ENCODE peak calls at places on chromosomes 11 and 22, in six cellular contexts. Z is esophagus squamous epithelium, S is PC-9, J is Daoy, E is activated T-cell treated with anti-CD3 and anti-CD28 coated beads for 24 hours, B is hepatocyte. H is an unnamed sample.

GRCh38 chr11:118641463-118642019 is 34.1 kb downstream of the PHLDB1 start:
- DNase-seq in Z (no peak), S (peak), J (no peak), E (no peak), B (peak), H (no peak)

GRCh38 chr11:47104337-47104950 is 72.2 kb downstream of the ARFGAP2 start:
- DNase-seq in Z (no peak), S (peak), J (no peak), E (no peak), B (no peak), H (no peak)

GRCh38 chr22:17230239-17230638 is 11.0 kb upstream of the ADA2 start:
- DNase-seq in Z (no peak), S (no peak), J (no peak), E (no peak), B (no peak), H (no peak)

GRCh38 chr22:21567456-21568206 is at the start of gene UBE2L3:
- DNase-seq in Z (no peak), S (peak), J (peak), E (peak), B (peak), H (peak)

GRCh38 chr11:131688056-131688693 is 317.8 kb downstream of the NTM start:
- DNase-seq in Z (no peak), S (peak), J (peak), E (peak), B (peak), H (peak)

GRCh38 chr11:61028135-61028729 is 56.8 kb downstream of the CD6 start:
- DNase-seq in Z (no peak), S (no peak), J (peak), E (peak), B (no peak), H (no peak)

GRCh38 chr22:17154971-17155370 is 4.1 kb downstream of the HDHD5 start:
- DNase-seq in Z (no peak), S (no peak), J (no peak), E (no peak), B (no peak), H (no peak)

GRCh38 chr11:65810046-65810868 is 23.4 kb downstream of the OVOL1 start:
- DNase-seq in Z (no peak), S (no peak), J (no peak), E (no peak), B (no peak), H (no peak)

GRCh38 chr11:67374571-67375276 is 1.3 kb upstream of the CLCF1 start:
- DNase-seq in Z (no peak), S (peak), J (peak), E (no peak), B (no peak), H (no peak)

GRCh38 chr22:23282089-23282501 is 101.8 kb downstream of the BCR start:
- DNase-seq in Z (no peak), S (peak), J (peak), E (no peak), B (no peak), H (peak)

GRCh38 chr11:3036419-3036818 is 20.8 kb downstream of the CARS1 start:
- DNase-seq in Z (no peak), S (no peak), J (no peak), E (no peak), B (no peak), H (no peak)

GRCh38 chr22:36136988-36137387 is 23.6 kb downstream of the APOL3 start:
- DNase-seq in Z (no peak), S (no peak), J (no peak), E (no peak), B (no peak), H (no peak)

GRCh38 chr22:25903294-25903693 is 161.3 kb downstream of the MYO18B start:
- DNase-seq in Z (no peak), S (no peak), J (peak), E (no peak), B (no peak), H (no peak)

GRCh38 chr11:23311986-23312940 is 452.0 kb upstream of the CCDC179 start:
- DNase-seq in Z (no peak), S (no peak), J (no peak), E (no peak), B (no peak), H (no peak)

H was measured in amygdala.